ENCODE peak calls at places on chromosome 6, in ten cellular contexts. One of them, this sample, is unnamed.

GRCh38 chr6:25645916-25646315 is 6.1 kb upstream of the SCGN start:
- DNase-seq in progenitor cell of endocrine pancreas: no peak
- DNase-seq in aorta: no peak
- DNase-seq in activated T-helper 1 cell treated with anti-CD3 and anti-CD28 coated beads, Interleukin-12 subunit alpha, Interleukin-12 subunit beta, Interleukin-2, Interleukin-4 antibody, amounts not matched to agents 30 ng/mL and 10 ng/mL and 1 ng/mL, durations not matched to agents 14 hours and 24 hours and 36 hours: no peak
- DNase-seq in activated effector memory CD4-positive, alpha-beta T cell treated with Interleukin-2 at 50 U/mL for 16 hours: no peak
- DNase-seq in HCT116: no peak
- DNase-seq in activated CD4-positive, alpha-beta T cell treated with anti-CD3 and anti-CD28 coated beads, Interleukin-2, amount 50 U/mL, for 24 hours: no peak
- DNase-seq in HT-29: no peak
- DNase-seq in NCI-H2171 treated with DMSO at 0.1 percent for 48 hours: no peak
- DNase-seq in PC-9: no peak
- DNase-seq in this sample: no peak

GRCh38 chr6:149259753-149260152 is 57.8 kb upstream of the TAB2 start:
- DNase-seq in NCI-H2171 treated with DMSO at 0.1 percent for 48 hours: no peak
- DNase-seq in activated CD4-positive, alpha-beta T cell treated with anti-CD3 and anti-CD28 coated beads, Interleukin-2, amount 50 U/mL, for 24 hours: no peak
- DNase-seq in progenitor cell of endocrine pancreas: no peak
- DNase-seq in PC-9: no peak
- DNase-seq in HT-29: no peak
- DNase-seq in activated T-helper 1 cell treated with anti-CD3 and anti-CD28 coated beads, Interleukin-12 subunit alpha, Interleukin-12 subunit beta, Interleukin-2, Interleukin-4 antibody, amounts not matched to agents 30 ng/mL and 10 ng/mL and 1 ng/mL, durations not matched to agents 14 hours and 24 hours and 36 hours: no peak
- DNase-seq in activated effector memory CD4-positive, alpha-beta T cell treated with Interleukin-2 at 50 U/mL for 16 hours: no peak
- DNase-seq in aorta: peak
- DNase-seq in HCT116: no peak
- DNase-seq in this sample: no peak

GRCh38 chr6:168637853-168638252 is 196.9 kb downstream of the SMOC2 start:
- DNase-seq in progenitor cell of endocrine pancreas: no peak
- DNase-seq in HCT116: peak
- DNase-seq in PC-9: no peak
- DNase-seq in aorta: no peak
- DNase-seq in activated effector memory CD4-positive, alpha-beta T cell treated with Interleukin-2 at 50 U/mL for 16 hours: no peak
- DNase-seq in activated CD4-positive, alpha-beta T cell treated with anti-CD3 and anti-CD28 coated beads, Interleukin-2, amount 50 U/mL, for 24 hours: no peak
- DNase-seq in activated T-helper 1 cell treated with anti-CD3 and anti-CD28 coated beads, Interleukin-12 subunit alpha, Interleukin-12 subunit beta, Interleukin-2, Interleukin-4 antibody, amounts not matched to agents 30 ng/mL and 10 ng/mL and 1 ng/mL, durations not matched to agents 14 hours and 24 hours and 36 hours: no peak
- DNase-seq in NCI-H2171 treated with DMSO at 0.1 percent for 48 hours: no peak
- DNase-seq in HT-29: no peak
- DNase-seq in this sample: no peak

GRCh38 chr6:69162811-69163210 is 527.7 kb downstream of the ADGRB3 start:
- DNase-seq in aorta: no peak
- DNase-seq in activated CD4-positive, alpha-beta T cell treated with anti-CD3 and anti-CD28 coated beads, Interleukin-2, amount 50 U/mL, for 24 hours: no peak
- DNase-seq in PC-9: no peak
- DNase-seq in HCT116: no peak
- DNase-seq in progenitor cell of endocrine pancreas: no peak
- DNase-seq in activated T-helper 1 cell treated with anti-CD3 and anti-CD28 coated beads, Interleukin-12 subunit alpha, Interleukin-12 subunit beta, Interleukin-2, Interleukin-4 antibody, amounts not matched to agents 30 ng/mL and 10 ng/mL and 1 ng/mL, durations not matched to agents 14 hours and 24 hours and 36 hours: no peak
- DNase-seq in NCI-H2171 treated with DMSO at 0.1 percent for 48 hours: peak
- DNase-seq in HT-29: no peak
- DNase-seq in activated effector memory CD4-positive, alpha-beta T cell treated with Interleukin-2 at 50 U/mL for 16 hours: no peak
- DNase-seq in this sample: no peak

GRCh38 chr6:5995705-5996686 is 10.7 kb downstream of the NRN1 start:
- DNase-seq in activated effector memory CD4-positive, alpha-beta T cell treated with Interleukin-2 at 50 U/mL for 16 hours: no peak
- DNase-seq in PC-9: no peak
- DNase-seq in HT-29: no peak
- DNase-seq in NCI-H2171 treated with DMSO at 0.1 percent for 48 hours: peak
- DNase-seq in activated T-helper 1 cell treated with anti-CD3 and anti-CD28 coated beads, Interleukin-12 subunit alpha, Interleukin-12 subunit beta, Interleukin-2, Interleukin-4 antibody, amounts not matched to agents 30 ng/mL and 10 ng/mL and 1 ng/mL, durations not matched to agents 14 hours and 24 hours and 36 hours: no peak
- DNase-seq in aorta: peak
- DNase-seq in HCT116: no peak
- DNase-seq in progenitor cell of endocrine pancreas: peak
- DNase-seq in activated CD4-positive, alpha-beta T cell treated with anti-CD3 and anti-CD28 coated beads, Interleukin-2, amount 50 U/mL, for 24 hours: no peak
- DNase-seq in this sample: no peak

GRCh38 chr6:170221052-170221752 is 69.7 kb downstream of the DLL1 start:
- DNase-seq in activated T-helper 1 cell treated with anti-CD3 and anti-CD28 coated beads, Interleukin-12 subunit alpha, Interleukin-12 subunit beta, Interleukin-2, Interleukin-4 antibody, amounts not matched to agents 30 ng/mL and 10 ng/mL and 1 ng/mL, durations not matched to agents 14 hours and 24 hours and 36 hours: no peak
- DNase-seq in aorta: no peak
- DNase-seq in activated CD4-positive, alpha-beta T cell treated with anti-CD3 and anti-CD28 coated beads, Interleukin-2, amount 50 U/mL, for 24 hours: no peak
- DNase-seq in HT-29: no peak
- DNase-seq in progenitor cell of endocrine pancreas: no peak
- DNase-seq in PC-9: no peak
- DNase-seq in NCI-H2171 treated with DMSO at 0.1 percent for 48 hours: no peak
- DNase-seq in activated effector memory CD4-positive, alpha-beta T cell treated with Interleukin-2 at 50 U/mL for 16 hours: no peak
- DNase-seq in HCT116: no peak
- DNase-seq in this sample: no peak

GRCh38 chr6:50116797-50117542 is 67.2 kb upstream of the DEFB112 start:
- DNase-seq in NCI-H2171 treated with DMSO at 0.1 percent for 48 hours: no peak
- DNase-seq in progenitor cell of endocrine pancreas: no peak
- DNase-seq in activated effector memory CD4-positive, alpha-beta T cell treated with Interleukin-2 at 50 U/mL for 16 hours: no peak
- DNase-seq in aorta: no peak
- DNase-seq in HCT116: no peak
- DNase-seq in activated CD4-positive, alpha-beta T cell treated with anti-CD3 and anti-CD28 coated beads, Interleukin-2, amount 50 U/mL, for 24 hours: no peak
- DNase-seq in PC-9: no peak
- DNase-seq in HT-29: no peak
- DNase-seq in activated T-helper 1 cell treated with anti-CD3 and anti-CD28 coated beads, Interleukin-12 subunit alpha, Interleukin-12 subunit beta, Interleukin-2, Interleukin-4 antibody, amounts not matched to agents 30 ng/mL and 10 ng/mL and 1 ng/mL, durations not matched to agents 14 hours and 24 hours and 36 hours: no peak
- DNase-seq in this sample: no peak

GRCh38 chr6:14706378-14706929 is 539.4 kb upstream of the JARID2 start:
- DNase-seq in activated T-helper 1 cell treated with anti-CD3 and anti-CD28 coated beads, Interleukin-12 subunit alpha, Interleukin-12 subunit beta, Interleukin-2, Interleukin-4 antibody, amounts not matched to agents 30 ng/mL and 10 ng/mL and 1 ng/mL, durations not matched to agents 14 hours and 24 hours and 36 hours: no peak
- DNase-seq in PC-9: peak
- DNase-seq in activated effector memory CD4-positive, alpha-beta T cell treated with Interleukin-2 at 50 U/mL for 16 hours: no peak
- DNase-seq in aorta: peak
- DNase-seq in HCT116: peak
- DNase-seq in NCI-H2171 treated with DMSO at 0.1 percent for 48 hours: no peak
- DNase-seq in activated CD4-positive, alpha-beta T cell treated with anti-CD3 and anti-CD28 coated beads, Interleukin-2, amount 50 U/mL, for 24 hours: peak
- DNase-seq in progenitor cell of endocrine pancreas: no peak
- DNase-seq in HT-29: no peak
- DNase-seq in this sample: peak

GRCh38 chr6:11712760-11713159 is 65.8 kb downstream of the ADTRP start:
- DNase-seq in activated CD4-positive, alpha-beta T cell treated with anti-CD3 and anti-CD28 coated beads, Interleukin-2, amount 50 U/mL, for 24 hours: peak
- DNase-seq in NCI-H2171 treated with DMSO at 0.1 percent for 48 hours: no peak
- DNase-seq in activated effector memory CD4-positive, alpha-beta T cell treated with Interleukin-2 at 50 U/mL for 16 hours: no peak
- DNase-seq in aorta: peak
- DNase-seq in progenitor cell of endocrine pancreas: no peak
- DNase-seq in HCT116: no peak
- DNase-seq in HT-29: no peak
- DNase-seq in PC-9: no peak
- DNase-seq in activated T-helper 1 cell treated with anti-CD3 and anti-CD28 coated beads, Interleukin-12 subunit alpha, Interleukin-12 subunit beta, Interleukin-2, Interleukin-4 antibody, amounts not matched to agents 30 ng/mL and 10 ng/mL and 1 ng/mL, durations not matched to agents 14 hours and 24 hours and 36 hours: peak
- DNase-seq in this sample: no peak

GRCh38 chr6:12313992-12314589 is 23.9 kb downstream of the EDN1 start:
- DNase-seq in HCT116: peak
- DNase-seq in activated effector memory CD4-positive, alpha-beta T cell treated with Interleukin-2 at 50 U/mL for 16 hours: no peak
- DNase-seq in aorta: no peak
- DNase-seq in activated T-helper 1 cell treated with anti-CD3 and anti-CD28 coated beads, Interleukin-12 subunit alpha, Interleukin-12 subunit beta, Interleukin-2, Interleukin-4 antibody, amounts not matched to agents 30 ng/mL and 10 ng/mL and 1 ng/mL, durations not matched to agents 14 hours and 24 hours and 36 hours: no peak
- DNase-seq in NCI-H2171 treated with DMSO at 0.1 percent for 48 hours: no peak
- DNase-seq in HT-29: peak
- DNase-seq in PC-9: peak
- DNase-seq in activated CD4-positive, alpha-beta T cell treated with anti-CD3 and anti-CD28 coated beads, Interleukin-2, amount 50 U/mL, for 24 hours: no peak
- DNase-seq in progenitor cell of endocrine pancreas: no peak
- DNase-seq in this sample: peak

GRCh38 chr6:84065718-84066290 is 32.2 kb downstream of the MRAP2 start:
- DNase-seq in activated CD4-positive, alpha-beta T cell treated with anti-CD3 and anti-CD28 coated beads, Interleukin-2, amount 50 U/mL, for 24 hours: no peak
- DNase-seq in HCT116: no peak
- DNase-seq in aorta: peak
- DNase-seq in activated effector memory CD4-positive, alpha-beta T cell treated with Interleukin-2 at 50 U/mL for 16 hours: no peak
- DNase-seq in progenitor cell of endocrine pancreas: no peak
- DNase-seq in NCI-H2171 treated with DMSO at 0.1 percent for 48 hours: peak
- DNase-seq in PC-9: no peak
- DNase-seq in HT-29: peak
- DNase-seq in activated T-helper 1 cell treated with anti-CD3 and anti-CD28 coated beads, Interleukin-12 subunit alpha, Interleukin-12 subunit beta, Interleukin-2, Interleukin-4 antibody, amounts not matched to agents 30 ng/mL and 10 ng/mL and 1 ng/mL, durations not matched to agents 14 hours and 24 hours and 36 hours: no peak
- DNase-seq in this sample: no peak

GRCh38 chr6:56752009-56752408 is 109.3 kb upstream of the DST start:
- DNase-seq in HT-29: no peak
- DNase-seq in activated effector memory CD4-positive, alpha-beta T cell treated with Interleukin-2 at 50 U/mL for 16 hours: no peak
- DNase-seq in activated T-helper 1 cell treated with anti-CD3 and anti-CD28 coated beads, Interleukin-12 subunit alpha, Interleukin-12 subunit beta, Interleukin-2, Interleukin-4 antibody, amounts not matched to agents 30 ng/mL and 10 ng/mL and 1 ng/mL, durations not matched to agents 14 hours and 24 hours and 36 hours: no peak
- DNase-seq in HCT116: no peak
- DNase-seq in progenitor cell of endocrine pancreas: no peak
- DNase-seq in NCI-H2171 treated with DMSO at 0.1 percent for 48 hours: no peak
- DNase-seq in activated CD4-positive, alpha-beta T cell treated with anti-CD3 and anti-CD28 coated beads, Interleukin-2, amount 50 U/mL, for 24 hours: no peak
- DNase-seq in aorta: no peak
- DNase-seq in PC-9: no peak
- DNase-seq in this sample: no peak

GRCh38 chr6:155313602-155314091 is 637 bp downstream of the TFB1M start:
- DNase-seq in NCI-H2171 treated with DMSO at 0.1 percent for 48 hours: no peak
- DNase-seq in PC-9: no peak
- DNase-seq in aorta: no peak
- DNase-seq in HCT116: no peak
- DNase-seq in HT-29: peak
- DNase-seq in activated effector memory CD4-positive, alpha-beta T cell treated with Interleukin-2 at 50 U/mL for 16 hours: no peak
- DNase-seq in activated T-helper 1 cell treated with anti-CD3 and anti-CD28 coated beads, Interleukin-12 subunit alpha, Interleukin-12 subunit beta, Interleukin-2, Interleukin-4 antibody, amounts not matched to agents 30 ng/mL and 10 ng/mL and 1 ng/mL, durations not matched to agents 14 hours and 24 hours and 36 hours: no peak
- DNase-seq in activated CD4-positive, alpha-beta T cell treated with anti-CD3 and anti-CD28 coated beads, Interleukin-2, amount 50 U/mL, for 24 hours: no peak
- DNase-seq in progenitor cell of endocrine pancreas: no peak
- DNase-seq in this sample: peak

GRCh38 chr6:100965069-100965468 is 83.9 kb upstream of the ASCC3 start:
- DNase-seq in activated effector memory CD4-positive, alpha-beta T cell treated with Interleukin-2 at 50 U/mL for 16 hours: no peak
- DNase-seq in aorta: no peak
- DNase-seq in PC-9: no peak
- DNase-seq in progenitor cell of endocrine pancreas: no peak
- DNase-seq in activated CD4-positive, alpha-beta T cell treated with anti-CD3 and anti-CD28 coated beads, Interleukin-2, amount 50 U/mL, for 24 hours: no peak
- DNase-seq in NCI-H2171 treated with DMSO at 0.1 percent for 48 hours: no peak
- DNase-seq in HCT116: no peak
- DNase-seq in HT-29: no peak
- DNase-seq in activated T-helper 1 cell treated with anti-CD3 and anti-CD28 coated beads, Interleukin-12 subunit alpha, Interleukin-12 subunit beta, Interleukin-2, Interleukin-4 antibody, amounts not matched to agents 30 ng/mL and 10 ng/mL and 1 ng/mL, durations not matched to agents 14 hours and 24 hours and 36 hours: no peak
- DNase-seq in this sample: no peak

GRCh38 chr6:10398439-10399218 is 16.2 kb downstream of the TFAP2A start:
- DNase-seq in HT-29: no peak
- DNase-seq in PC-9: no peak
- DNase-seq in NCI-H2171 treated with DMSO at 0.1 percent for 48 hours: no peak
- DNase-seq in progenitor cell of endocrine pancreas: no peak
- DNase-seq in activated effector memory CD4-positive, alpha-beta T cell treated with Interleukin-2 at 50 U/mL for 16 hours: no peak
- DNase-seq in activated T-helper 1 cell treated with anti-CD3 and anti-CD28 coated beads, Interleukin-12 subunit alpha, Interleukin-12 subunit beta, Interleukin-2, Interleukin-4 antibody, amounts not matched to agents 30 ng/mL and 10 ng/mL and 1 ng/mL, durations not matched to agents 14 hours and 24 hours and 36 hours: no peak
- DNase-seq in activated CD4-positive, alpha-beta T cell treated with anti-CD3 and anti-CD28 coated beads, Interleukin-2, amount 50 U/mL, for 24 hours: no peak
- DNase-seq in HCT116: no peak
- DNase-seq in aorta: no peak
- DNase-seq in this sample: no peak

GRCh38 chr6:45344900-45345299 is 16.8 kb downstream of the RUNX2 start:
- DNase-seq in NCI-H2171 treated with DMSO at 0.1 percent for 48 hours: no peak
- DNase-seq in aorta: no peak
- DNase-seq in progenitor cell of endocrine pancreas: no peak
- DNase-seq in activated effector memory CD4-positive, alpha-beta T cell treated with Interleukin-2 at 50 U/mL for 16 hours: no peak
- DNase-seq in HCT116: no peak
- DNase-seq in PC-9: no peak
- DNase-seq in activated T-helper 1 cell treated with anti-CD3 and anti-CD28 coated beads, Interleukin-12 subunit alpha, Interleukin-12 subunit beta, Interleukin-2, Interleukin-4 antibody, amounts not matched to agents 30 ng/mL and 10 ng/mL and 1 ng/mL, durations not matched to agents 14 hours and 24 hours and 36 hours: no peak
- DNase-seq in HT-29: no peak
- DNase-seq in activated CD4-positive, alpha-beta T cell treated with anti-CD3 and anti-CD28 coated beads, Interleukin-2, amount 50 U/mL, for 24 hours: no peak
- DNase-seq in this sample: no peak

GRCh38 chr6:127952831-127953230 is 52.0 kb upstream of the THEMIS start:
- DNase-seq in aorta: no peak
- DNase-seq in progenitor cell of endocrine pancreas: no peak
- DNase-seq in HCT116: no peak
- DNase-seq in activated CD4-positive, alpha-beta T cell treated with anti-CD3 and anti-CD28 coated beads, Interleukin-2, amount 50 U/mL, for 24 hours: no peak
- DNase-seq in PC-9: no peak
- DNase-seq in activated effector memory CD4-positive, alpha-beta T cell treated with Interleukin-2 at 50 U/mL for 16 hours: no peak
- DNase-seq in HT-29: no peak
- DNase-seq in activated T-helper 1 cell treated with anti-CD3 and anti-CD28 coated beads, Interleukin-12 subunit alpha, Interleukin-12 subunit beta, Interleukin-2, Interleukin-4 antibody, amounts not matched to agents 30 ng/mL and 10 ng/mL and 1 ng/mL, durations not matched to agents 14 hours and 24 hours and 36 hours: no peak
- DNase-seq in NCI-H2171 treated with DMSO at 0.1 percent for 48 hours: no peak
- DNase-seq in this sample: no peak

GRCh38 chr6:26330835-26331808 is 33.9 kb upstream of the BTN3A2 start:
- DNase-seq in activated effector memory CD4-positive, alpha-beta T cell treated with Interleukin-2 at 50 U/mL for 16 hours: no peak
- DNase-seq in PC-9: peak
- DNase-seq in aorta: no peak
- DNase-seq in activated T-helper 1 cell treated with anti-CD3 and anti-CD28 coated beads, Interleukin-12 subunit alpha, Interleukin-12 subunit beta, Interleukin-2, Interleukin-4 antibody, amounts not matched to agents 30 ng/mL and 10 ng/mL and 1 ng/mL, durations not matched to agents 14 hours and 24 hours and 36 hours: peak
- DNase-seq in NCI-H2171 treated with DMSO at 0.1 percent for 48 hours: peak
- DNase-seq in progenitor cell of endocrine pancreas: no peak
- DNase-seq in activated CD4-positive, alpha-beta T cell treated with anti-CD3 and anti-CD28 coated beads, Interleukin-2, amount 50 U/mL, for 24 hours: peak
- DNase-seq in HT-29: peak
- DNase-seq in HCT116: no peak
- DNase-seq in this sample: no peak

GRCh38 chr6:2855061-2855519 is 13.4 kb upstream of the SERPINB1 start:
- DNase-seq in NCI-H2171 treated with DMSO at 0.1 percent for 48 hours: no peak
- DNase-seq in PC-9: no peak
- DNase-seq in progenitor cell of endocrine pancreas: no peak
- DNase-seq in activated CD4-positive, alpha-beta T cell treated with anti-CD3 and anti-CD28 coated beads, Interleukin-2, amount 50 U/mL, for 24 hours: no peak
- DNase-seq in aorta: no peak
- DNase-seq in activated T-helper 1 cell treated with anti-CD3 and anti-CD28 coated beads, Interleukin-12 subunit alpha, Interleukin-12 subunit beta, Interleukin-2, Interleukin-4 antibody, amounts not matched to agents 30 ng/mL and 10 ng/mL and 1 ng/mL, durations not matched to agents 14 hours and 24 hours and 36 hours: no peak
- DNase-seq in HT-29: no peak
- DNase-seq in HCT116: no peak
- DNase-seq in activated effector memory CD4-positive, alpha-beta T cell treated with Interleukin-2 at 50 U/mL for 16 hours: no peak
- DNase-seq in this sample: no peak

GRCh38 chr6:26538936-26539615 is 910 bp downstream of the HMGN4 start:
- DNase-seq in NCI-H2171 treated with DMSO at 0.1 percent for 48 hours: no peak
- DNase-seq in HCT116: no peak
- DNase-seq in activated T-helper 1 cell treated with anti-CD3 and anti-CD28 coated beads, Interleukin-12 subunit alpha, Interleukin-12 subunit beta, Interleukin-2, Interleukin-4 antibody, amounts not matched to agents 30 ng/mL and 10 ng/mL and 1 ng/mL, durations not matched to agents 14 hours and 24 hours and 36 hours: no peak
- DNase-seq in aorta: no peak
- DNase-seq in progenitor cell of endocrine pancreas: no peak
- DNase-seq in activated CD4-positive, alpha-beta T cell treated with anti-CD3 and anti-CD28 coated beads, Interleukin-2, amount 50 U/mL, for 24 hours: no peak
- DNase-seq in HT-29: peak
- DNase-seq in PC-9: peak
- DNase-seq in activated effector memory CD4-positive, alpha-beta T cell treated with Interleukin-2 at 50 U/mL for 16 hours: no peak
- DNase-seq in this sample: no peak

GRCh38 chr6:120681204-120681603 is 653.1 kb downstream of the TBC1D32 start:
- DNase-seq in aorta: no peak
- DNase-seq in activated effector memory CD4-positive, alpha-beta T cell treated with Interleukin-2 at 50 U/mL for 16 hours: no peak
- DNase-seq in activated CD4-positive, alpha-beta T cell treated with anti-CD3 and anti-CD28 coated beads, Interleukin-2, amount 50 U/mL, for 24 hours: no peak
- DNase-seq in progenitor cell of endocrine pancreas: no peak
- DNase-seq in activated T-helper 1 cell treated with anti-CD3 and anti-CD28 coated beads, Interleukin-12 subunit alpha, Interleukin-12 subunit beta, Interleukin-2, Interleukin-4 antibody, amounts not matched to agents 30 ng/mL and 10 ng/mL and 1 ng/mL, durations not matched to agents 14 hours and 24 hours and 36 hours: no peak
- DNase-seq in NCI-H2171 treated with DMSO at 0.1 percent for 48 hours: no peak
- DNase-seq in HCT116: no peak
- DNase-seq in PC-9: no peak
- DNase-seq in HT-29: no peak
- DNase-seq in this sample: no peak

GRCh38 chr6:30748851-30749540 is 4.6 kb upstream of the IER3 start:
- DNase-seq in HCT116: no peak
- DNase-seq in activated CD4-positive, alpha-beta T cell treated with anti-CD3 and anti-CD28 coated beads, Interleukin-2, amount 50 U/mL, for 24 hours: no peak
- DNase-seq in activated T-helper 1 cell treated with anti-CD3 and anti-CD28 coated beads, Interleukin-12 subunit alpha, Interleukin-12 subunit beta, Interleukin-2, Interleukin-4 antibody, amounts not matched to agents 30 ng/mL and 10 ng/mL and 1 ng/mL, durations not matched to agents 14 hours and 24 hours and 36 hours: no peak
- DNase-seq in aorta: no peak
- DNase-seq in activated effector memory CD4-positive, alpha-beta T cell treated with Interleukin-2 at 50 U/mL for 16 hours: no peak
- DNase-seq in NCI-H2171 treated with DMSO at 0.1 percent for 48 hours: no peak
- DNase-seq in HT-29: peak
- DNase-seq in progenitor cell of endocrine pancreas: no peak
- DNase-seq in PC-9: peak
- DNase-seq in this sample: no peak

GRCh38 chr6:56062856-56063255 is 184.5 kb downstream of the COL21A1 start:
- DNase-seq in activated CD4-positive, alpha-beta T cell treated with anti-CD3 and anti-CD28 coated beads, Interleukin-2, amount 50 U/mL, for 24 hours: no peak
- DNase-seq in activated effector memory CD4-positive, alpha-beta T cell treated with Interleukin-2 at 50 U/mL for 16 hours: no peak
- DNase-seq in aorta: no peak
- DNase-seq in activated T-helper 1 cell treated with anti-CD3 and anti-CD28 coated beads, Interleukin-12 subunit alpha, Interleukin-12 subunit beta, Interleukin-2, Interleukin-4 antibody, amounts not matched to agents 30 ng/mL and 10 ng/mL and 1 ng/mL, durations not matched to agents 14 hours and 24 hours and 36 hours: no peak
- DNase-seq in HT-29: no peak
- DNase-seq in NCI-H2171 treated with DMSO at 0.1 percent for 48 hours: peak
- DNase-seq in progenitor cell of endocrine pancreas: no peak
- DNase-seq in PC-9: no peak
- DNase-seq in HCT116: no peak
- DNase-seq in this sample: no peak

GRCh38 chr6:102812242-102812641 is 1418.7 kb downstream of the GRIK2 start:
- DNase-seq in activated effector memory CD4-positive, alpha-beta T cell treated with Interleukin-2 at 50 U/mL for 16 hours: no peak
- DNase-seq in activated CD4-positive, alpha-beta T cell treated with anti-CD3 and anti-CD28 coated beads, Interleukin-2, amount 50 U/mL, for 24 hours: no peak
- DNase-seq in aorta: no peak
- DNase-seq in PC-9: peak
- DNase-seq in activated T-helper 1 cell treated with anti-CD3 and anti-CD28 coated beads, Interleukin-12 subunit alpha, Interleukin-12 subunit beta, Interleukin-2, Interleukin-4 antibody, amounts not matched to agents 30 ng/mL and 10 ng/mL and 1 ng/mL, durations not matched to agents 14 hours and 24 hours and 36 hours: no peak
- DNase-seq in HCT116: no peak
- DNase-seq in HT-29: no peak
- DNase-seq in progenitor cell of endocrine pancreas: no peak
- DNase-seq in NCI-H2171 treated with DMSO at 0.1 percent for 48 hours: no peak
- DNase-seq in this sample: no peak

GRCh38 chr6:122580731-122581130 is 29.5 kb upstream of the PKIB start:
- DNase-seq in activated T-helper 1 cell treated with anti-CD3 and anti-CD28 coated beads, Interleukin-12 subunit alpha, Interleukin-12 subunit beta, Interleukin-2, Interleukin-4 antibody, amounts not matched to agents 30 ng/mL and 10 ng/mL and 1 ng/mL, durations not matched to agents 14 hours and 24 hours and 36 hours: no peak
- DNase-seq in activated effector memory CD4-positive, alpha-beta T cell treated with Interleukin-2 at 50 U/mL for 16 hours: no peak
- DNase-seq in HT-29: peak
- DNase-seq in NCI-H2171 treated with DMSO at 0.1 percent for 48 hours: no peak
- DNase-seq in PC-9: peak
- DNase-seq in activated CD4-positive, alpha-beta T cell treated with anti-CD3 and anti-CD28 coated beads, Interleukin-2, amount 50 U/mL, for 24 hours: no peak
- DNase-seq in progenitor cell of endocrine pancreas: no peak
- DNase-seq in HCT116: peak
- DNase-seq in aorta: no peak
- DNase-seq in this sample: peak

GRCh38 chr6:39037082-39037487 is 11.5 kb upstream of the GLP1R start:
- DNase-seq in progenitor cell of endocrine pancreas: no peak
- DNase-seq in HCT116: no peak
- DNase-seq in activated CD4-positive, alpha-beta T cell treated with anti-CD3 and anti-CD28 coated beads, Interleukin-2, amount 50 U/mL, for 24 hours: no peak
- DNase-seq in aorta: no peak
- DNase-seq in NCI-H2171 treated with DMSO at 0.1 percent for 48 hours: no peak
- DNase-seq in PC-9: no peak
- DNase-seq in HT-29: no peak
- DNase-seq in activated T-helper 1 cell treated with anti-CD3 and anti-CD28 coated beads, Interleukin-12 subunit alpha, Interleukin-12 subunit beta, Interleukin-2, Interleukin-4 antibody, amounts not matched to agents 30 ng/mL and 10 ng/mL and 1 ng/mL, durations not matched to agents 14 hours and 24 hours and 36 hours: no peak
- DNase-seq in activated effector memory CD4-positive, alpha-beta T cell treated with Interleukin-2 at 50 U/mL for 16 hours: no peak
- DNase-seq in this sample: no peak

GRCh38 chr6:18241208-18241836 is 23.0 kb downstream of the DEK start:
- DNase-seq in aorta: no peak
- DNase-seq in PC-9: peak
- DNase-seq in progenitor cell of endocrine pancreas: no peak
- DNase-seq in activated T-helper 1 cell treated with anti-CD3 and anti-CD28 coated beads, Interleukin-12 subunit alpha, Interleukin-12 subunit beta, Interleukin-2, Interleukin-4 antibody, amounts not matched to agents 30 ng/mL and 10 ng/mL and 1 ng/mL, durations not matched to agents 14 hours and 24 hours and 36 hours: no peak
- DNase-seq in HCT116: peak
- DNase-seq in NCI-H2171 treated with DMSO at 0.1 percent for 48 hours: no peak
- DNase-seq in activated CD4-positive, alpha-beta T cell treated with anti-CD3 and anti-CD28 coated beads, Interleukin-2, amount 50 U/mL, for 24 hours: no peak
- DNase-seq in activated effector memory CD4-positive, alpha-beta T cell treated with Interleukin-2 at 50 U/mL for 16 hours: no peak
- DNase-seq in HT-29: peak
- DNase-seq in this sample: no peak

GRCh38 chr6:133130863-133131262 is 110.3 kb upstream of the EYA4 start:
- DNase-seq in PC-9: peak
- DNase-seq in NCI-H2171 treated with DMSO at 0.1 percent for 48 hours: no peak
- DNase-seq in activated CD4-positive, alpha-beta T cell treated with anti-CD3 and anti-CD28 coated beads, Interleukin-2, amount 50 U/mL, for 24 hours: no peak
- DNase-seq in HCT116: peak
- DNase-seq in aorta: peak
- DNase-seq in activated T-helper 1 cell treated with anti-CD3 and anti-CD28 coated beads, Interleukin-12 subunit alpha, Interleukin-12 subunit beta, Interleukin-2, Interleukin-4 antibody, amounts not matched to agents 30 ng/mL and 10 ng/mL and 1 ng/mL, durations not matched to agents 14 hours and 24 hours and 36 hours: no peak
- DNase-seq in HT-29: peak
- DNase-seq in progenitor cell of endocrine pancreas: no peak
- DNase-seq in activated effector memory CD4-positive, alpha-beta T cell treated with Interleukin-2 at 50 U/mL for 16 hours: no peak
- DNase-seq in this sample: peak